ENCODE peak calls at places on chromosomes 3 and 15, in ten cellular contexts. U is activated B cell treated with CpG ODN at 0.5 μM for 24 hours; L is cardiac fibroblast; S is RWPE2; O is endodermal cell; J is BE2C; B is CD8-positive, alpha-beta T cell; A is endothelial cell; Y is fibroblast of pulmonary artery; D is foreskin fibroblast. M is an unnamed sample.

GRCh38 chr3:8301977-8302589 is 199.5 kb upstream of the LMCD1 start:
- DNase-seq in U (no peak), L (peak; percentile 77), S (no peak), O (no peak), J (no peak), B (no peak), A (no peak), Y (peak; percentile 74), D (peak; percentile 36), M (no peak)

GRCh38 chr15:40217166-40217785 is 21.6 kb upstream of the PAK6 start:
- DNase-seq in U (no peak), L (peak; percentile 83), S (no peak), O (peak; percentile 73), J (peak; percentile 58), B (peak; percentile 29), A (peak; percentile 61), Y (peak; percentile 80), D (peak; percentile 56), M (no peak)

GRCh38 chr15:65184305-65184943 is 718 bp downstream of the CLPX start:
- DNase-seq in U (peak; percentile 42), L (peak; percentile 54), S (no peak), O (peak; percentile 87), J (peak; percentile 69), B (peak; percentile 36), A (peak; percentile 66), Y (peak; percentile 58), D (peak; percentile 37), M (peak; percentile 70)

GRCh38 chr3:100561459-100562158 is 47.8 kb upstream of the ADGRG7 start:
- DNase-seq in U (no peak), L (peak; percentile 77), S (no peak), O (peak; percentile 44), J (no peak), B (no peak), A (no peak), Y (peak; percentile 92), D (peak; percentile 51), M (no peak)

GRCh38 chr3:171135536-171135935 is 109.0 kb upstream of the SLC2A2 start:
- DNase-seq in U (no peak), L (peak; percentile 4), S (no peak), O (no peak), J (no peak), B (no peak), A (no peak), Y (no peak), D (peak; percentile 24), M (no peak)

GRCh38 chr3:75192065-75192658 is 472.0 kb upstream of the FRG2C start:
- DNase-seq in U (no peak), L (peak; percentile 56), S (no peak), O (peak; percentile 90), J (peak; percentile 64), B (peak; percentile 42), A (peak; percentile 74), Y (peak; percentile 51), D (peak; percentile 13), M (peak; percentile 62)

GRCh38 chr15:98876461-98877369 is 130.9 kb downstream of the PGPEP1L start:
- DNase-seq in U (no peak), L (no peak), S (no peak), O (no peak), J (no peak), B (no peak), A (no peak), Y (peak; percentile 27), D (no peak), M (no peak)

GRCh38 chr3:170078620-170079281 is 41.0 kb downstream of the GPR160 start:
- DNase-seq in U (no peak), L (no peak), S (no peak), O (peak; percentile 60), J (peak; percentile 12), B (no peak), A (no peak), Y (no peak), D (no peak), M (no peak)

GRCh38 chr15:41777421-41777973 is 3.2 kb downstream of the MAPKBP1 start:
- DNase-seq in U (no peak), L (no peak), S (no peak), O (no peak), J (no peak), B (no peak), A (no peak), Y (no peak), D (no peak), M (no peak)

GRCh38 chr3:52792961-52793695 is 1.5 kb upstream of the ITIH3 start:
- DNase-seq in U (no peak), L (peak; percentile 31), S (no peak), O (no peak), J (peak; percentile 45), B (no peak), A (no peak), Y (no peak), D (peak; percentile 14), M (no peak)

GRCh38 chr3:176513604-176514003 is 683.7 kb downstream of the TBL1XR1 start:
- DNase-seq in U (no peak), L (no peak), S (no peak), O (peak; percentile 63), J (peak; percentile 15), B (no peak), A (no peak), Y (no peak), D (peak; percentile 1), M (peak; percentile 25)

GRCh38 chr3:14761121-14761672 is 57.6 kb upstream of the FGD5 start:
- DNase-seq in U (no peak), L (no peak), S (no peak), O (peak; percentile 64), J (no peak), B (no peak), A (peak; percentile 72), Y (no peak), D (no peak), M (no peak)

DNA sequence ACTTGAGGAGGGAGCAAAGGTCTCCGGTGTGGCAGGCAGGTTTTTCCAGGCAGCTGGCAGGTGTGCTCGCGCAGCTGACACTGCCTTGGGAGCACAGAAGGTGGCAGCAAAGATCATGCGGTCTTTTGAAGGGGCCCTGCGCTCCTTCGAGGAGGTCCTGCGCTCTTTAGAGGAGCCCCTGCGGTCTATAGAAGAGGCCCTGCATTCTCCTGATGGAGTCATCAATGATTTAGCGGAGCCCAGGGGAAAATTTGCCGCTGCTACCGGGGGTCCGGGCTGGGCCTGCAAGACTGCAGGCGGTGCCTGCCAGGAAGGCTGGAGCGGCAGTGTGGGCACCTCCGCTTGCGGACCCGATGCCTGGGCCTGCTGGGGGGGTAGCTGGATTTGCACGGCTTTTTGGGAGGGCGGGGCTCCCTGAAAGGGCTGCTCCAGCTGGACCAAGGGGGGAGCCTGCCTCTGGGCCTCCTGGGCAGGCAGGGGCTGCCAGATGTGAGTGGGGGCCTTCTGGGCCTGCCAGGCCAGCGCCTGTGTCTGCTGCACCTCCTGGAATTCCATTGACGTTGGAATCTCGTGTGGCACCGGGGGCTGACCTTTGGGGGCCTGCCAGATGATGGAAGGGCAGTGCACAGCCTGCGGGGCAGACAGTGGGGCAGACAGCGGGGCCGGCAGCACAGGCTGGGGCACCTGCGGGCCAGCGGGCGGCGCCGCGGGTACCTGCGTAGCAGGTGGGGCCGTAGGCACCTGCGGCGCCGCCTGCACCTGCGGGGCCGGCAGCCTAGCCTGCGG is 2.1 kb downstream of the MAGEL2 start:
- DNase-seq in U (no peak), L (no peak), S (no peak), O (peak; percentile 77), J (no peak), B (no peak), A (peak; percentile 29), Y (no peak), D (no peak), M (peak; percentile 59)
- TF ChIP-seq CTCF in U (no peak), L (no peak), S (peak; percentile 21), O (peak; percentile 69), J (no peak), B (no peak), A (no peak), Y (no peak), D (no peak), M (no peak)

GRCh38 chr3:10556312-10556711 is 50.9 kb upstream of the ATP2B2 start:
- DNase-seq in U (no peak), L (no peak), S (peak; percentile 15), O (peak; percentile 28), J (no peak), B (no peak), A (no peak), Y (no peak), D (no peak), M (no peak)

GRCh38 chr3:10557250-10557649 is 51.9 kb upstream of the ATP2B2 start:
- DNase-seq in U (no peak), L (no peak), S (no peak), O (peak; percentile 45), J (no peak), B (no peak), A (no peak), Y (no peak), D (no peak), M (no peak)

GRCh38 chr3:10557783-10558373 is 52.5 kb upstream of the ATP2B2 start:
- DNase-seq in U (no peak), L (peak; percentile 3), S (no peak), O (peak; percentile 30), J (no peak), B (no peak), A (no peak), Y (no peak), D (peak; percentile 14), M (no peak)

GRCh38 chr3:10560060-10560861 is 54.9 kb upstream of the ATP2B2 start:
- DNase-seq in U (no peak), L (no peak), S (no peak), O (no peak), J (no peak), B (no peak), A (no peak), Y (no peak), D (no peak), M (no peak)

DNA sequence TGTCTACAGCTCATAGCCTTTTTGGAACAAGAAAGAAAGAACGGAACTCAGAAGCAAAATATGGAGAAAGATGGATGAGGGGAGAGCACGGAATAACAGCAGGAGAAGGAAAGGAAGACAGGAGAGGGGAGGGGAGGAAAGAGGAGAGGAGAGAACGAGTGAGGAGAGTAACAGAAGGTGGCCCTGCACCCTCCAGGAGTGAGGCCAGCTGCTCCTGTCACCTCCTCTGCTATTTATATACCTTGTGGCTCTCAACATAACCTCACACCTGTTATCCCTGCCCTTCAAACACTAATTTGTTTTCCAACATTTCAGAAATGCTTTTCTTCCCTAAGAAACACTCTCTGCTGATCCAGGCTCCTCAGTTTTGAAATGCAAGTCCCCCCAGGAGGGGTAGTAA is 53.3 kb upstream of the ATP2B2 start:
- DNase-seq in U (no peak), L (no peak), S (no peak), O (peak; percentile 15), J (no peak), B (no peak), A (no peak), Y (no peak), D (no peak), M (no peak)
- TF ChIP-seq CTCF in U (no peak), L (no peak), S (no peak), O (no peak), J (no peak), B (no peak), A (no peak), Y (no peak), D (no peak), M (no peak)

GRCh38 chr3:132399054-132399929 is 18.0 kb upstream of the DNAJC13 start:
- DNase-seq in U (no peak), L (peak; percentile 83), S (no peak), O (peak; percentile 72), J (peak; percentile 50), B (no peak), A (peak; percentile 40), Y (peak; percentile 85), D (peak; percentile 59), M (no peak)
- TF ChIP-seq CTCF in U (no peak), L (peak; percentile 87), S (peak; percentile 91), O (peak; percentile 94), J (peak; percentile 95), B (peak; percentile 46), A (peak; percentile 73), Y (peak; percentile 94), D (peak; percentile 90), M (peak; percentile 57)

GRCh38 chr15:56351957-56352506 is 13.2 kb upstream of the TEX9 start:
- DNase-seq in U (no peak), L (peak; percentile 7), S (no peak), O (no peak), J (no peak), B (no peak), A (no peak), Y (no peak), D (no peak), M (no peak)
- TF ChIP-seq CTCF in U (no peak), L (no peak), S (no peak), O (no peak), J (no peak), B (no peak), A (no peak), Y (no peak), D (no peak), M (no peak)